ENCODE peak calls at places on chromosome 2, in four cellular contexts. P is SK-N-SH, V is K562, E is HepG2. I is an unnamed sample.

GRCh38 chr2:101657787-101658186 is 39.7 kb upstream of the MAP4K4 start:
- DNase-seq in E (no peak), P (no peak), V (no peak), I (no peak)

GRCh38 chr2:148351439-148352143 is 293.0 kb upstream of the EPC2 start:
- DNase-seq in V (no peak), P (no peak), E (peak; percentile 31), I (no peak)

GRCh38 chr2:37911296-37911888 is 13.7 kb upstream of the RMDN2 start:
- DNase-seq in P (no peak), V (no peak), E (no peak), I (no peak)

GRCh38 chr2:120763516-120763915 is 27.8 kb downstream of the GLI2 start:
- DNase-seq in P (no peak), E (no peak), V (no peak), I (no peak)

GRCh38 chr2:237627463-237628321 is at the start of gene LRRFIP1:
- DNase-seq in P (peak; percentile 95), V (no peak), E (no peak), I (no peak)

GRCh38 chr2:143280097-143280757 is 151.0 kb downstream of the ARHGAP15 start:
- DNase-seq in P (no peak), V (no peak), E (no peak), I (no peak)

GRCh38 chr2:56211048-56211447 is 27.3 kb downstream of the CCDC85A start:
- DNase-seq in V (no peak), P (no peak), E (no peak), I (no peak)

GRCh38 chr2:110116033-110116710 is 550 bp upstream of the MALL start:
- DNase-seq in P (peak; percentile 62), V (peak; percentile 3), E (no peak), I (peak; percentile 56)

GRCh38 chr2:101330253-101330921 is 21.9 kb upstream of the RNF149 start:
- DNase-seq in E (peak; percentile 92), V (no peak), P (no peak), I (no peak)

GRCh38 chr2:206520450-206520849 is 77.1 kb downstream of the ADAM23 start:
- DNase-seq in V (no peak), E (no peak), P (no peak), I (no peak)

GRCh38 chr2:234363011-234363487 is 133.8 kb downstream of the ARL4C start:
- DNase-seq in E (peak; percentile 83), P (no peak), V (no peak), I (peak; percentile 98)

GRCh38 chr2:175854665-175855064 is 147.4 kb downstream of the LNPK start:
- DNase-seq in P (peak; percentile 64), V (no peak), E (no peak), I (no peak)

GRCh38 chr2:137185378-137186078 is 420.2 kb downstream of the THSD7B start:
- DNase-seq in P (no peak), V (no peak), E (no peak), I (no peak)

GRCh38 chr2:238493880-238494572 is 67.3 kb downstream of the ASB1 start:
- DNase-seq in V (no peak), P (no peak), E (no peak), I (no peak)

GRCh38 chr2:106184394-106184793 is 9.7 kb downstream of the UXS1 start:
- DNase-seq in P (no peak), V (no peak), E (no peak), I (no peak)

GRCh38 chr2:211899871-211900482 is 638.6 kb downstream of the ERBB4 start:
- DNase-seq in E (no peak), P (no peak), V (no peak), I (no peak)

GRCh38 chr2:100938031-100939026 is 63.8 kb upstream of the RPL31 start:
- DNase-seq in V (no peak), E (no peak), P (no peak), I (no peak)

GRCh38 chr2:11131166-11131920 is 23.9 kb upstream of the SLC66A3 start:
- DNase-seq in V (no peak), E (no peak), P (no peak), I (no peak)

GRCh38 chr2:11128258-11128951 is 26.9 kb upstream of the SLC66A3 start:
- DNase-seq in P (no peak), V (no peak), E (no peak), I (no peak)

GRCh38 chr2:11129598-11130449 is 25.4 kb upstream of the SLC66A3 start:
- DNase-seq in P (peak; percentile 96), E (peak; percentile 62), V (peak; percentile 85), I (peak; percentile 65)

GRCh38 chr2:11124760-11125068 is 30.6 kb upstream of the SLC66A3 start:
- DNase-seq in V (no peak), P (no peak), E (no peak), I (no peak)

DNA sequence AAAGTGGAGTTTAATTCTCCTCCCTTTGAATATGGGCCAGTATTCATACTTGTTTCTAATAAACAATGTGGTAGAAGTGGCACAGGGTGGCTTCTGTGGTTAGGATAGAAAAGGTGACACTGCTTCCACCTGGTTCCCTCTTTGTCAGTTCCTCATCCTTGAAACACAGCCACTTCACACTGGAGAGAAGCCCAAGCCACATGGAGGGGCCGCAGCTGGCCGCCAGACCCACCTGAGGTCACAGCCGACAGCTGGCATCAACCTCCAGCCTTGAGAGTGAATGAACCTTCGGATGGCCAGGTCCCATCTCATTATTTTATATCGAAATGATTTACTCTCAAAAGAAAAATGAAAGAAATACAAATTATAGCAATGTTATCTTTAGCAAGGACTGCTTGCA is 27.5 kb upstream of the SLC66A3 start:
- DNase-seq in V (no peak), E (no peak), P (no peak), I (no peak)
- TF ChIP-seq ELF1 in V (no peak), E (no peak), P (no peak), I (no peak)

DNA sequence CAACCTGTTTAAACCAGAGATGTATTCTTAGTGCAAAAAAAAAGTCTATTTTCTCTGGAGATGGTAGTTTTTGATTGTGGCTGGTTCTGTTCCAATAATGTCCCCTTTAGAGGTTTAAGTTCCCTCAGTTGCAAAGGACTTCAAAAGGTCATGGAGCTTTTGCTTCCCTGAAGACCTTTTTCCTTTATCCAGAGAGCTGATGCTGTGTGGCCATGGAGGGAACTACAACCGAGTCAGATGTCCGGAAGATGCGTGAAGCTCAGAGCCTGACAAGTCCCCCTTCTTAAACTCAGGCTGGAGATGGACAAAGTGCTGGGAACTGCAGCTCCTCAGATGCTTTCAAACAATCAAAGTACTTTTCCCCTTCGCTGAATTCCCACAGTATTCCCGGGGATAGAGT is 176.1 kb downstream of the TMEM18 start:
- DNase-seq in V (peak; percentile 13), E (no peak), P (peak; percentile 59), I (peak; percentile 19)
- TF ChIP-seq ELF1 in V (no peak), E (no peak), P (no peak), I (no peak)

GRCh38 chr2:194539436-194539835 is 1117.6 kb upstream of the SLC39A10 start:
- DNase-seq in V (no peak), P (no peak), E (no peak), I (no peak)
- TF ChIP-seq ELF1 in V (no peak), P (no peak), E (no peak), I (no peak)

GRCh38 chr2:134611316-134611715 is 107.5 kb downstream of the TMEM163 start:
- DNase-seq in V (no peak), E (no peak), P (no peak), I (no peak)
- TF ChIP-seq ELF1 in V (no peak), E (no peak), P (no peak), I (no peak)

GRCh38 chr2:232438051-232438450 is 17.9 kb upstream of the ALPI start:
- DNase-seq in P (peak; percentile 17), V (no peak), E (no peak), I (no peak)
- TF ChIP-seq ELF1 in P (no peak), V (no peak), E (no peak), I (no peak)

GRCh38 chr2:46695283-46695682 is 215.9 kb downstream of the TMEM247 start:
- DNase-seq in V (no peak), E (no peak), P (no peak), I (no peak)
- TF ChIP-seq ELF1 in V (no peak), E (no peak), P (no peak), I (no peak)

GRCh38 chr2:74620671-74621070 is 27.5 kb downstream of the M1AP start:
- DNase-seq in P (no peak), E (no peak), V (no peak), I (no peak)

GRCh38 chr2:74628538-74629105 is 19.5 kb downstream of the M1AP start:
- DNase-seq in V (no peak), P (no peak), E (no peak), I (no peak)

DNA sequence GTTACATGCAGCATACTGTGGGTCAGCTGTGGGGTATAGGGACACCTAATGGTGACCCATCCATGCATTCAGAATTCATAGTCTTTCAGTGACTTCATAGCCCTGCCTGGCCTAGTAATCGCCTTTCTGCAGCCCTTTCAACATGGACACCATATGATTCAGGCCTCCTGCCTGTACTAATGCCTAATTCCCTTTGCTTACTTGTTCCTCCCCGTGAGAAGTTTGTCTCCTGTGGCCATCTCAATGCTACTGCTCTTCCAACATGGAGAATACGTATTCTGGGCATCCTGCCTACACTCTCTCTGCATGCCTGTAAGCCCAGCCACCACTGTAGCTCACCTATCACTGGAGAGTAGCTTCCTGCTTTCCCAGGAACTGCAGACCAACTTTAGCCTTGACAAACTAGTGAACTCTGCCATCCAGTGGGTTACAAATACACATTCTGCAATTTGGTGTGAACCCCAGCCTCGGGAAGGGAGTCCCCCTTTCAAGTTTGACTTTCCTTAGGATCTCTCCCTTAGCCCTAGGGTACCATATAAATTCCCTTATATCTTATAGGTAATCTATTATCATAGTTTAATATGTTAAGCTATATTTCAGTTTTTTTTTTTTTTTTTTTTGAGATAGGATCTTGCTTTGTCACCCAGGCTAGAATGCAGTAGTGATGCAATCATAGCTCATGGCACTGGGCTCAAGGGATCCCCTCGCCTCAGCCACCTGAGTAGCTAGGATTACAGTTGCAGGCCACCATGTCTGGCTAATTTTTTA is 22.3 kb downstream of the M1AP start:
- DNase-seq in P (no peak), E (no peak), V (peak; percentile 38), I (no peak)
- TF ChIP-seq ELF1 in P (no peak), E (no peak), V (peak; percentile 52), I (no peak)

GRCh38 chr2:231600619-231601355 is 8.1 kb downstream of the TEX44 start:
- DNase-seq in V (no peak), P (peak; percentile 10), E (no peak), I (no peak)
- TF ChIP-seq ELF1 in V (no peak), P (no peak), E (no peak), I (no peak)

DNA sequence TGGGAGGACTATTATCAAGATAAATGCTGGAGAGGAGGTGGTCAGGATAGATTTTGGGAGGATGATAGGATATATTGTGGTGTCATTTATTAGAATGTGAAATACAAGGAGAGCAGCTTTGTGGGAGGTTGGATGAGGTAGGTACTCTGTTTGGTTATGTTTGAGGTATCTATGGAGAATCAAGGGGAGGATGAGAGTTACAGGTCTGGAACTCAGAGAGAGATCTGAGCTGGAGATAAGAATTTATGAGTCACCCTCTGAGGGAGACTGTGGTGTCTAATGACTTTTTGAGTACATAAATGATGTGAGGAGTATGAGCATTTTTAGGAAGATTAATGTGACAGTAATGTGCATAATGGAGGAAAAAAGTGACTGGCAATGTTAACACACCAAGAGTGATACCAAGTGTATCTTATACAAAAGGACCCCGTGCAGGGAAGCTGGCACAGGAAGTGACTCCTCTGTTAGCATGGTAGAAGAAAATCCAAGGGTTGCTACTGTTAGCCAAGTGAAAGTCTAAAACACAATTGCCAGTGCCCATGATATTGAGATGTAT is 48.2 kb downstream of the CRIM1 start:
- DNase-seq in P (no peak), V (peak; percentile 2), E (peak; percentile 65), I (peak; percentile 86)
- TF ChIP-seq ELF1 in P (no peak), V (no peak), E (no peak), I (no peak)

GRCh38 chr2:112321375-112322320 is 46.3 kb downstream of the ZC3H6 start:
- DNase-seq in E (no peak), P (no peak), V (no peak), I (no peak)
- TF ChIP-seq ELF1 in E (no peak), P (no peak), V (no peak), I (no peak)

I was measured in HCT116.